ENCODE peak calls at places on chromosomes 6 and 20, in six cellular contexts. S is uterus, K is A549, B is thyroid gland, G is suprapubic skin, F is stomach. N is an unnamed sample. For H3K4me1, the result is how much of the 10 kb centered on the place peaks cover.

GRCh38 chr6:22476811-22477210 is 92.6 kb upstream of the HDGFL1 start:
- DNase-seq in S (no peak), K (no peak), B (no peak), G (no peak), F (no peak), N (no peak)

GRCh38 chr20:21395666-21396044 is 1.7 kb downstream of the NKX2-4 start:
- DNase-seq in S (no peak), K (no peak), B (no peak), G (no peak), F (no peak), N (no peak)

GRCh38 chr6:106792536-106793236 is 163.3 kb downstream of the QRSL1 start:
- DNase-seq in S (no peak), K (no peak), B (no peak), G (no peak), F (no peak), N (no peak)

GRCh38 chr6:149963212-149963461 is 606 bp upstream of the ULBP1 start:
- DNase-seq in S (no peak), K (peak), B (no peak), G (no peak), F (no peak), N (no peak)

GRCh38 chr20:31517373-31517772 is 3.1 kb downstream of the HM13 start:
- DNase-seq in S (no peak), K (peak), B (peak), G (peak), F (peak), N (peak)

GRCh38 chr20:62936996-62937352 is 973 bp upstream of the GID8 start:
- DNase-seq in S (no peak), K (peak), B (no peak), G (no peak), F (no peak), N (no peak)

GRCh38 chr6:166494757-166495486 is 91.6 kb downstream of the RAMACL start:
- DNase-seq in S (no peak), K (no peak), B (no peak), G (no peak), F (no peak), N (no peak)

GRCh38 chr6:159713984-159714383 is 13.3 kb upstream of the WTAP start:
- DNase-seq in S (no peak), K (no peak), B (no peak), G (no peak), F (no peak), N (no peak)

GRCh38 chr6:148999921-149000589 is 253.2 kb downstream of the UST start:
- DNase-seq in S (peak), K (peak), B (peak), G (no peak), F (peak), N (no peak)

GRCh38 chr6:29850011-29850553 is 22.5 kb downstream of the HLA-G start:
- DNase-seq in S (no peak), K (no peak), B (no peak), G (no peak), F (peak), N (peak)

GRCh38 chr20:35311409-35311808 is 19.2 kb upstream of the FAM83C start:
- DNase-seq in S (no peak), K (peak), B (no peak), G (no peak), F (no peak), N (no peak)

GRCh38 chr20:31674895-31675827 is 37.4 kb downstream of the COX4I2 start:
- DNase-seq in S (peak), K (no peak), B (peak), G (peak), F (peak), N (peak)

GRCh38 chr6:134381926-134382325 is 64.0 kb upstream of the SGK1 start:
- DNase-seq in S (no peak), K (no peak), B (no peak), G (no peak), F (peak), N (no peak)

GRCh38 chr6:37922563-37922962 is 103.0 kb downstream of the ZFAND3 start:
- DNase-seq in S (no peak), K (no peak), B (no peak), G (no peak), F (no peak), N (no peak)

GRCh38 chr6:52399511-52400315 is 20.4 kb upstream of the EFHC1 start:
- DNase-seq in S (no peak), K (peak), B (peak), G (no peak), F (no peak), N (no peak)

GRCh38 chr6:30897882-30898281 is 10.1 kb upstream of the GTF2H4 start:
- DNase-seq in S (no peak), K (no peak), B (no peak), G (no peak), F (no peak), N (no peak)

GRCh38 chr20:32893878-32894483 is 35.3 kb downstream of the EFCAB8 start:
- DNase-seq in S (no peak), K (peak), B (peak), G (no peak), F (no peak), N (peak)

GRCh38 chr6:33206864-33207568 is 1.3 kb upstream of the RING1 start:
- DNase-seq in S (no peak), K (no peak), B (no peak), G (peak), F (no peak), N (no peak)

GRCh38 chr20:3654326-3655031 is 8.7 kb downstream of the GFRA4 start:
- DNase-seq in S (no peak), K (no peak), B (peak), G (peak), F (no peak), N (no peak)

GRCh38 chr6:1316482-1317220 is 4.8 kb downstream of the FOXQ1 start:
- DNase-seq in S (no peak), K (no peak), B (peak), G (no peak), F (peak), N (no peak)

GRCh38 chr20:51712501-51713212 is 55.5 kb downstream of the ATP9A start:
- DNase-seq in S (no peak), K (peak), B (no peak), G (no peak), F (no peak), N (peak)

GRCh38 chr20:57076202-57076651 is 190.2 kb downstream of the BMP7 start:
- DNase-seq in S (no peak), K (peak), B (no peak), G (no peak), F (no peak), N (no peak)

GRCh38 chr6:21559238-21559637 is 34.3 kb upstream of the SOX4 start:
- DNase-seq in S (no peak), K (no peak), B (no peak), G (no peak), F (no peak), N (no peak)

GRCh38 chr20:60046011-60046413 is 87.8 kb downstream of the CDH26 start:
- DNase-seq in S (no peak), K (no peak), B (no peak), G (no peak), F (no peak), N (no peak)

GRCh38 chr6:24376875-24377274 is 19.0 kb upstream of the DCDC2 start:
- DNase-seq in S (no peak), K (no peak), B (no peak), G (no peak), F (no peak), N (no peak)

GRCh38 chr20:59392741-59393140 is 92.3 kb downstream of the EDN3 start:
- DNase-seq in S (no peak), K (no peak), B (no peak), G (no peak), F (no peak), N (no peak)

GRCh38 chr20:5652626-5653573 is 97.3 kb upstream of the SHLD1 start:
- DNase-seq in S (no peak), K (peak), B (no peak), G (no peak), F (no peak), N (no peak)

GRCh38 chr6:43695078-43695966 is 7.7 kb upstream of the MRPS18A start:
- DNase-seq in S (no peak), K (no peak), B (peak), G (no peak), F (peak), N (peak)

GRCh38 chr6:110950443-110950842 is 8.1 kb upstream of the GTF3C6 start:
- DNase-seq in S (no peak), K (no peak), B (no peak), G (no peak), F (no peak), N (no peak)

GRCh38 chr6:110946498-110946897 is 12.0 kb upstream of the GTF3C6 start:
- DNase-seq in S (no peak), K (peak), B (no peak), G (no peak), F (no peak), N (no peak)

GRCh38 chr6:110951986-110952794 is 6.3 kb upstream of the GTF3C6 start:
- DNase-seq in S (no peak), K (peak), B (no peak), G (no peak), F (no peak), N (no peak)

GRCh38 chr6:110951008-110951407 is 7.5 kb upstream of the GTF3C6 start:
- DNase-seq in S (no peak), K (no peak), B (no peak), G (no peak), F (no peak), N (no peak)

GRCh38 chr6:110949679-110950285 is 8.7 kb upstream of the GTF3C6 start:
- DNase-seq in S (no peak), K (peak), B (no peak), G (no peak), F (no peak), N (no peak)
- TF ChIP-seq CTCF in S (peak), K (peak), B (no peak), G (peak), F (peak), N (peak)

GRCh38 chr6:26457796-26458688 is at the start of gene BTN2A1:
- DNase-seq in S (peak), K (peak), B (peak), G (peak), F (peak), N (peak)
- TF ChIP-seq POLR2A in S (peak), K (no peak), B (peak), G (no peak), F (no peak), N (peak)

GRCh38 chr6:36095497-36096391 is 34.6 kb upstream of the MAPK13 start:
- DNase-seq in S (no peak), K (peak), B (no peak), G (no peak), F (peak), N (no peak)

GRCh38 chr6:36101691-36102090 is 28.6 kb upstream of the MAPK13 start:
- DNase-seq in S (no peak), K (no peak), B (no peak), G (no peak), F (no peak), N (no peak)

GRCh38 chr6:36098253-36098919 is 31.9 kb upstream of the MAPK13 start:
- DNase-seq in S (no peak), K (no peak), B (no peak), G (no peak), F (no peak), N (no peak)

GRCh38 chr6:36099872-36100483 is 30.3 kb upstream of the MAPK13 start:
- DNase-seq in S (no peak), K (no peak), B (no peak), G (no peak), F (no peak), N (no peak)

GRCh38 chr6:36098920-36099647 is 31.2 kb upstream of the MAPK13 start:
- DNase-seq in S (no peak), K (peak), B (no peak), G (no peak), F (no peak), N (no peak)
- H3K4me1 ChIP-seq in S (under half), K (under half), B (under half), G (under half), F (half or more), N (under half)

GRCh38 chr20:24782801-24783630 is 166.1 kb upstream of the CST7 start:
- DNase-seq in S (no peak), K (no peak), B (peak), G (no peak), F (no peak), N (no peak)
- TF ChIP-seq CTCF in S (no peak), K (no peak), B (peak), G (no peak), F (no peak), N (no peak)

GRCh38 chr6:139373154-139373927 is 1.1 kb downstream of the CITED2 start:
- DNase-seq in S (peak), K (peak), B (peak), G (peak), F (peak), N (peak)
- TF ChIP-seq POLR2A in S (no peak), K (no peak), B (no peak), G (no peak), F (no peak), N (no peak)

N was measured in upper lobe of left lung.